ENCODE peak calls at places on chromosome 7, in nine cellular contexts. J is skeletal muscle cell; K is stimulated activated CD4-positive, alpha-beta T cell treated with anti-CD3 and anti-CD28 coated beads, Interleukin-15, amount 100 ng/mL, for 48 hours; S is CD4-positive, alpha-beta T cell; E is OCI-LY7; O is adrenal gland; M is BJ; D is GM23338; L is dorsolateral prefrontal cortex. I is an unnamed sample.

GRCh38 chr7:14073543-14073942 is 84.1 kb upstream of the ETV1 start:
- DNase-seq in K (no peak), L (no peak), M (no peak), D (no peak), J (no peak), S (no peak), E (no peak), O (no peak), I (no peak)

GRCh38 chr7:143979359-143979758 is 20.8 kb upstream of the OR6B1 start:
- DNase-seq in D (no peak), M (peak; percentile 35), L (no peak), O (no peak), E (no peak), K (no peak), J (peak; percentile 20), S (no peak), I (peak; percentile 37)

GRCh38 chr7:49781996-49782395 is 8.6 kb downstream of the VWC2 start:
- DNase-seq in E (no peak), S (no peak), D (no peak), J (no peak), K (no peak), L (no peak), O (no peak), M (no peak), I (no peak)

GRCh38 chr7:148993193-148993592 is 35.1 kb downstream of the PDIA4 start:
- DNase-seq in L (no peak), J (no peak), E (no peak), D (no peak), K (no peak), M (no peak), O (no peak), S (no peak), I (no peak)

GRCh38 chr7:8117195-8117594 is 144.8 kb downstream of the ICA1 start:
- DNase-seq in M (no peak), E (no peak), S (no peak), K (no peak), D (no peak), O (no peak), J (no peak), L (no peak), I (no peak)

GRCh38 chr7:157685430-157686284 is 348.9 kb downstream of the DNAJB6 start:
- DNase-seq in D (no peak), J (no peak), E (no peak), L (peak; percentile 21), S (no peak), O (no peak), K (no peak), M (no peak), I (peak; percentile 42)

GRCh38 chr7:80593869-80594587 is 44.4 kb upstream of the CD36 start:
- DNase-seq in M (no peak), L (no peak), J (no peak), K (no peak), E (no peak), D (no peak), O (no peak), S (no peak), I (no peak)

GRCh38 chr7:130361681-130362080 is 17.1 kb downstream of the CPA5 start:
- DNase-seq in J (no peak), K (no peak), E (no peak), L (no peak), M (no peak), S (no peak), D (no peak), O (no peak), I (no peak)

GRCh38 chr7:10974717-10975032 is 1.0 kb downstream of the PHF14 start:
- DNase-seq in D (no peak), M (no peak), O (no peak), J (no peak), L (no peak), K (no peak), E (no peak), S (no peak), I (no peak)

GRCh38 chr7:26052721-26053120 is 99.3 kb upstream of the NFE2L3 start:
- DNase-seq in E (no peak), K (no peak), L (no peak), O (no peak), D (no peak), M (no peak), J (no peak), S (no peak), I (peak; percentile 23)

GRCh38 chr7:79293655-79294142 is 159.8 kb downstream of the MAGI2 start:
- DNase-seq in D (no peak), M (no peak), E (no peak), K (no peak), O (no peak), S (no peak), L (no peak), J (no peak), I (peak; percentile 57)

GRCh38 chr7:85927226-85927625 is 716.5 kb upstream of the GRM3 start:
- DNase-seq in M (no peak), O (no peak), S (no peak), K (no peak), L (no peak), D (peak; percentile 1), J (no peak), E (no peak), I (no peak)

GRCh38 chr7:37516610-37517108 is 68.0 kb upstream of the ELMO1 start:
- DNase-seq in O (no peak), E (no peak), L (no peak), M (no peak), D (no peak), S (no peak), K (no peak), J (no peak), I (no peak)

GRCh38 chr7:118559207-118559606 is 334.7 kb downstream of the ANKRD7 start:
- DNase-seq in J (no peak), K (no peak), D (no peak), M (no peak), E (no peak), S (no peak), O (no peak), L (no peak), I (no peak)

GRCh38 chr7:11341285-11341944 is 367.7 kb downstream of the PHF14 start:
- DNase-seq in K (no peak), E (no peak), L (no peak), M (no peak), D (peak; percentile 54), J (no peak), O (no peak), S (no peak), I (peak; percentile 76)

GRCh38 chr7:21642422-21642821 is 99.6 kb downstream of the DNAH11 start:
- DNase-seq in E (no peak), O (no peak), M (no peak), K (no peak), S (no peak), J (no peak), L (no peak), D (peak; percentile 8), I (peak; percentile 36)

GRCh38 chr7:95509199-95509598 is 23.5 kb downstream of the ASB4 start:
- DNase-seq in M (no peak), K (no peak), L (peak; percentile 54), O (peak; percentile 49), J (no peak), S (no peak), D (peak; percentile 86), E (peak; percentile 1), I (peak; percentile 93)

GRCh38 chr7:5695709-5696345 is 85.6 kb downstream of the RNF216 start:
- DNase-seq in M (no peak), D (no peak), K (no peak), E (no peak), O (no peak), L (no peak), J (peak; percentile 60), S (no peak), I (no peak)

GRCh38 chr7:139699640-139700504 is 77.9 kb downstream of the HIPK2 start:
- DNase-seq in S (no peak), J (no peak), D (peak; percentile 81), E (no peak), L (no peak), K (no peak), M (no peak), O (no peak), I (peak; percentile 22)

GRCh38 chr7:35505031-35505430 is 189.9 kb downstream of the HERPUD2 start:
- DNase-seq in O (no peak), K (no peak), D (peak; percentile 53), M (no peak), E (no peak), L (no peak), J (no peak), S (no peak), I (no peak)

GRCh38 chr7:92747041-92747835 is 89.1 kb downstream of the CDK6 start:
- DNase-seq in E (no peak), S (no peak), K (no peak), O (no peak), J (no peak), D (no peak), M (no peak), L (no peak), I (no peak)

GRCh38 chr7:55409474-55410225 is 44.5 kb downstream of the LANCL2 start:
- DNase-seq in O (no peak), S (no peak), D (no peak), E (no peak), K (no peak), L (no peak), J (no peak), M (no peak), I (peak; percentile 11)

GRCh38 chr7:105285118-105285874 is 103.4 kb downstream of the SRPK2 start:
- DNase-seq in O (no peak), K (no peak), M (no peak), L (no peak), S (no peak), E (no peak), D (no peak), J (no peak), I (no peak)

GRCh38 chr7:101644879-101645278 is 15.8 kb upstream of the MYL10 start:
- DNase-seq in M (no peak), L (no peak), E (no peak), O (no peak), J (no peak), K (no peak), D (no peak), S (no peak), I (no peak)

GRCh38 chr7:146129997-146130396 is 13.4 kb downstream of the CNTNAP2 start:
- DNase-seq in E (no peak), J (no peak), K (no peak), S (no peak), D (no peak), L (no peak), M (no peak), O (no peak), I (no peak)

GRCh38 chr7:149423441-149423970 is 37.4 kb downstream of the ZNF777 start:
- DNase-seq in M (no peak), D (peak; percentile 68), K (no peak), S (no peak), L (no peak), O (no peak), E (no peak), J (no peak), I (peak; percentile 13)

GRCh38 chr7:388961-389701 is 99.2 kb downstream of the FOXL3 start:
- DNase-seq in K (no peak), S (no peak), O (peak; percentile 7), D (no peak), M (no peak), E (no peak), L (peak; percentile 9), J (no peak), I (no peak)

GRCh38 chr7:131895541-131896173 is 339.2 kb upstream of the PODXL start:
- DNase-seq in E (no peak), D (peak; percentile 20), M (peak; percentile 94), S (no peak), O (no peak), J (peak; percentile 50), L (no peak), K (no peak), I (peak; percentile 93)

GRCh38 chr7:47763063-47763974 is 181.4 kb upstream of the TNS3 start:
- DNase-seq in S (no peak), D (no peak), L (no peak), M (peak; percentile 97), K (no peak), J (peak; percentile 71), O (no peak), E (no peak), I (peak; percentile 69)

GRCh38 chr7:151759591-151760042 is 117.3 kb downstream of the PRKAG2 start:
- DNase-seq in O (peak; percentile 62), D (peak; percentile 93), E (peak; percentile 62), L (no peak), J (no peak), S (peak; percentile 48), M (no peak), K (peak; percentile 40), I (peak; percentile 83)

GRCh38 chr7:130435455-130435854 is 5.4 kb downstream of the CEP41 start:
- DNase-seq in M (no peak), O (no peak), K (no peak), L (no peak), D (no peak), J (no peak), E (no peak), S (no peak), I (no peak)